ENCODE peak calls at places on chromosomes 16 and 17, in six cellular contexts. X is A673; A is CD8-positive, alpha-beta memory T cell; K is AG04450; Y is BE2C; E is thoracic aorta. O is an unnamed sample.

GRCh38 chr16:3650631-3651265 is 3.7 kb upstream of the DNASE1 start:
- DNase-seq in X (no peak), A (no peak), K (no peak), Y (no peak), E (no peak), O (no peak)

GRCh38 chr17:82021728-82022309 is 859 bp downstream of the CENPX start:
- DNase-seq in X (no peak), A (no peak), K (no peak), Y (no peak), E (no peak), O (no peak)

GRCh38 chr16:10031473-10031872 is 150.8 kb downstream of the GRIN2A start:
- DNase-seq in X (no peak), A (no peak), K (no peak), Y (no peak), E (no peak), O (no peak)

GRCh38 chr16:57104706-57105105 is 12.3 kb downstream of the CPNE2 start:
- DNase-seq in X (no peak), A (no peak), K (no peak), Y (no peak), E (no peak), O (no peak)

GRCh38 chr17:73279704-73280103 is 18.0 kb upstream of the CPSF4L start:
- DNase-seq in X (no peak), A (no peak), K (no peak), Y (no peak), E (no peak), O (no peak)

GRCh38 chr17:78959803-78960202 is 19.9 kb downstream of the LGALS3BP start:
- DNase-seq in X (no peak), A (no peak), K (no peak), Y (no peak), E (no peak), O (no peak)

GRCh38 chr16:66873685-66874055 is 6.6 kb upstream of the PDP2 start:
- DNase-seq in X (no peak), A (no peak), K (no peak), Y (no peak), E (no peak), O (no peak)

GRCh38 chr16:75038036-75038959 is 39.5 kb downstream of the ZNRF1 start:
- DNase-seq in X (no peak), A (no peak), K (no peak), Y (no peak), E (no peak), O (no peak)

GRCh38 chr17:64608571-64608981 is 53.5 kb downstream of the SMURF2 start:
- DNase-seq in X (no peak), A (no peak), K (no peak), Y (no peak), E (no peak), O (no peak)

GRCh38 chr17:36947922-36948716 is 635 bp upstream of the AATF start:
- DNase-seq in X (no peak), A (no peak), K (no peak), Y (no peak), E (no peak), O (no peak)

GRCh38 chr17:59842901-59843652 is 49.7 kb downstream of the TUBD1 start:
- DNase-seq in X (no peak), A (peak; percentile 23), K (peak; percentile 88), Y (no peak), E (no peak), O (no peak)

DNA sequence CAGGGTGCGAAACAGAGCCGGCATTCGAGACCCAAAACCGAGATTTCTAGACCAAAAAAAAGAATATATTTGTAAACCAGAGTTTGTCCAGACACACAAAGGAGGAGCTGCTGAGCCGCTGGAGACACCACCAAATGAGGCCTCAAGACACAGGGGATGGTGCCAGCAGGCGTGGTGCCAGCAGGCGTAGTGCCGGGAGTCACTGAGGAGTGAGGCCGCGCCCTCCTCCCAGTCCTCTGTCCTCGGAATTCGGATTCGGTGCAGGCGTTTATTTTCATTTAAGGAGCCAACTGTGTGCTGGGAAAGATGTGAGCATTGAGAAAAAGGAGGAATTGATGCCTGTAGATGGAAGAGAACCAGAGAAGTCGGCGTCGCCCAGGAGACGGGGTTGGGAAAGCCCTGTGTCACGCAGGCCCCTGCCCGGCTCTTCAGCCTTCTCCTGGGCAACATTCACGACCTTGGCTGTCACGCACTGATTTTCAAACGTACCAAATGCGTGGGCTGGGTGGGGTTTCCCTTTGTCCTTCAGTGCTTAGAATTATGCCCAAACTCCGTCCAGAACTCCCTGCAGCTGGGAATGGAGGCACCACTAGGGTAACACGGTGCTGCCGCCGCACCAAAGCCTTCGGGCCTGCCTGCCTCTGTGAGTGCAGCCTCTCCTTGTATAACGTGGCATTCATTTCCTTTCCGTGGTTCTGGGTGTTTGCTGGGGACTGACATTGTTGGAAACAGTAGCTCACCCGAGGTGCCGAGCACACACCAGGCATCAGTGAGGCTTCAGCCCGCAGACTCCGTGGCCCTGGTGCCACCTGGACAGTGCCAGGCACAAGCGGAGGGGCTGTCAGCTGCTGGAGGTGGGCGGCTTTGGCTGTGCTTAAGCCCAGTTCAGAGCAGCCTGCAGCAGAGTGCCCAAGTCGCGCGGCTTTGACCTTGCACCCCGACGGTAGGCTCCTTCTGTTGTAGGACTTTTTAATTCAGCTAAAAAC is 49.0 kb upstream of the CHMP6 start:
- DNase-seq in X (peak; percentile 92), A (no peak), K (peak; percentile 33), Y (peak; percentile 24), E (peak; percentile 77), O (no peak)
- H3K4me3 ChIP-seq in X (no peak overlapping the region), A (no peak overlapping the region), K (no peak overlapping the region), Y (no peak overlapping the region), E (peak overlapping the region; percentile 44), O (no peak overlapping the region)

GRCh38 chr17:5181509-5182305 is 10.0 kb downstream of the ZNF594 start:
- DNase-seq in X (no peak), A (no peak), K (no peak), Y (no peak), E (no peak), O (no peak)

GRCh38 chr17:5183410-5183793 is 8.3 kb downstream of the ZNF594 start:
- DNase-seq in X (no peak), A (no peak), K (no peak), Y (no peak), E (no peak), O (no peak)

GRCh38 chr17:5179003-5179402 is 12.7 kb downstream of the ZNF594 start:
- DNase-seq in X (no peak), A (no peak), K (no peak), Y (no peak), E (no peak), O (no peak)

GRCh38 chr17:5182597-5183409 is 8.9 kb downstream of the ZNF594 start:
- DNase-seq in X (no peak), A (no peak), K (no peak), Y (no peak), E (no peak), O (no peak)

DNA sequence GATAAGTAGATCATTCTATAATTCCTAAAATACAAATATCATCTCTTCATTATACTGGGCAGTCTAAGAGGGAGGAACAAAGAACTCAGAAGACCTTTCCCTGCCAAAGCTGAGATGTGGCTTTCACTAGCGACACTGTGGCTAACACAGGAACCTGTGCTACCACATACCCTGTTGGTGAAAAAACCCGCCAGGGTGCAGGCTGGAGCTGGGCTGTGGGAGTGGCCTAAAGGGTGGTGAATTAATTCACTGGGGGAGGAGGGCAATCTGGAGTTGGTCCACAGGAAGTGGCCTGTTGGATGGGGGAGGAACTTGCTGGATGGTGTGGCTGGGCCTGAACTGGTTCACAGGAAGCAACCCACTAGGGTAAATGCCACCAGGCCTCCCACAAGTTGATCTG is 7.4 kb downstream of the ZNF594 start:
- DNase-seq in X (no peak), A (peak; percentile 24), K (no peak), Y (no peak), E (no peak), O (no peak)
- H3K9me3 ChIP-seq in X (peaks cover 95% of the 10 kb centered on the region), A (peaks cover 69% of the 10 kb centered on the region), K (peaks cover 78% of the 10 kb centered on the region), Y (peaks cover 2% of the 10 kb centered on the region), E (peaks cover 88% of the 10 kb centered on the region), O (peaks cover 65% of the 10 kb centered on the region)

GRCh38 chr17:49992191-49992932 is 2.7 kb downstream of the DLX3 start:
- DNase-seq in X (no peak), A (no peak), K (no peak), Y (no peak), E (no peak), O (no peak)
- H3K4me3 ChIP-seq in X (no peak overlapping the region), A (peak overlapping the region; percentile 41), K (no peak overlapping the region), Y (no peak overlapping the region), E (no peak overlapping the region), O (peak overlapping the region; percentile 47)

GRCh38 chr17:83144421-83145357 is 65.3 kb downstream of the METRNL start:
- DNase-seq in X (no peak), A (no peak), K (no peak), Y (peak; percentile 62), E (no peak), O (no peak)
- H3K9me3 ChIP-seq in X (peaks cover 13% of the 10 kb centered on the region), A (no peaks in the 10 kb centered on the region), K (peaks cover 17% of the 10 kb centered on the region), Y (peaks cover 4% of the 10 kb centered on the region), E (no peaks in the 10 kb centered on the region), O (no peaks in the 10 kb centered on the region)